ENCODE peak calls at places on chromosomes 12 and 14, in seven cellular contexts. One of them, this sample, is unnamed.

GRCh38 chr12:96720363-96720705 is 186.7 kb upstream of the NEDD1 start:
- DNase-seq in H1: no peak
- DNase-seq in HepG2: no peak
- DNase-seq in GM12878: no peak
- DNase-seq in SK-N-SH: no peak
- DNase-seq in K562: no peak
- DNase-seq in HCT116: no peak
- DNase-seq in this sample: peak; percentile 60

GRCh38 chr12:31272607-31273225 is 53.2 kb downstream of the SINHCAF start:
- DNase-seq in SK-N-SH: no peak
- DNase-seq in HCT116: no peak
- DNase-seq in H1: no peak
- DNase-seq in HepG2: no peak
- DNase-seq in K562: no peak
- DNase-seq in GM12878: no peak
- DNase-seq in this sample: no peak

GRCh38 chr12:7241404-7242005 is 52.0 kb downstream of the PEX5 start:
- DNase-seq in SK-N-SH: no peak
- DNase-seq in HCT116: no peak
- DNase-seq in HepG2: no peak
- DNase-seq in H1: no peak
- DNase-seq in GM12878: no peak
- DNase-seq in K562: peak; percentile 78
- DNase-seq in this sample: no peak

GRCh38 chr12:129304532-129304931 is 451.3 kb downstream of the GLT1D1 start:
- DNase-seq in GM12878: no peak
- DNase-seq in SK-N-SH: no peak
- DNase-seq in HCT116: no peak
- DNase-seq in HepG2: no peak
- DNase-seq in H1: no peak
- DNase-seq in K562: no peak
- DNase-seq in this sample: no peak

GRCh38 chr12:68631177-68631576 is 20.5 kb downstream of the RAP1B start:
- DNase-seq in HCT116: no peak
- DNase-seq in K562: no peak
- DNase-seq in SK-N-SH: no peak
- DNase-seq in HepG2: no peak
- DNase-seq in H1: no peak
- DNase-seq in GM12878: no peak
- DNase-seq in this sample: no peak

GRCh38 chr12:3012786-3013185 is 53.6 kb downstream of the TEAD4 start:
- DNase-seq in SK-N-SH: no peak
- DNase-seq in HepG2: no peak
- DNase-seq in K562: no peak
- DNase-seq in GM12878: no peak
- DNase-seq in HCT116: no peak
- DNase-seq in H1: no peak
- DNase-seq in this sample: no peak

GRCh38 chr14:81710232-81710845 is 176.7 kb upstream of the SEL1L start:
- DNase-seq in HCT116: peak; percentile 16
- DNase-seq in SK-N-SH: peak; percentile 8
- DNase-seq in K562: peak; percentile 28
- DNase-seq in GM12878: peak; percentile 0
- DNase-seq in HepG2: peak; percentile 42
- DNase-seq in H1: no peak
- DNase-seq in this sample: peak; percentile 31

GRCh38 chr14:75561013-75561432 is 17.4 kb upstream of the FLVCR2 start:
- DNase-seq in H1: peak; percentile 88
- DNase-seq in GM12878: no peak
- DNase-seq in K562: peak; percentile 62
- DNase-seq in SK-N-SH: peak; percentile 86
- DNase-seq in HCT116: peak; percentile 63
- DNase-seq in HepG2: peak; percentile 67
- DNase-seq in this sample: peak; percentile 75

GRCh38 chr14:69610859-69611263 is 535 bp upstream of the SUSD6 start:
- DNase-seq in GM12878: no peak
- DNase-seq in H1: no peak
- DNase-seq in HCT116: no peak
- DNase-seq in SK-N-SH: peak; percentile 41
- DNase-seq in HepG2: no peak
- DNase-seq in K562: no peak
- DNase-seq in this sample: no peak

GRCh38 chr12:25553083-25553482 is at the start of gene LMNTD1:
- DNase-seq in GM12878: no peak
- DNase-seq in K562: no peak
- DNase-seq in HCT116: no peak
- DNase-seq in SK-N-SH: no peak
- DNase-seq in HepG2: no peak
- DNase-seq in H1: no peak
- DNase-seq in this sample: no peak

DNA sequence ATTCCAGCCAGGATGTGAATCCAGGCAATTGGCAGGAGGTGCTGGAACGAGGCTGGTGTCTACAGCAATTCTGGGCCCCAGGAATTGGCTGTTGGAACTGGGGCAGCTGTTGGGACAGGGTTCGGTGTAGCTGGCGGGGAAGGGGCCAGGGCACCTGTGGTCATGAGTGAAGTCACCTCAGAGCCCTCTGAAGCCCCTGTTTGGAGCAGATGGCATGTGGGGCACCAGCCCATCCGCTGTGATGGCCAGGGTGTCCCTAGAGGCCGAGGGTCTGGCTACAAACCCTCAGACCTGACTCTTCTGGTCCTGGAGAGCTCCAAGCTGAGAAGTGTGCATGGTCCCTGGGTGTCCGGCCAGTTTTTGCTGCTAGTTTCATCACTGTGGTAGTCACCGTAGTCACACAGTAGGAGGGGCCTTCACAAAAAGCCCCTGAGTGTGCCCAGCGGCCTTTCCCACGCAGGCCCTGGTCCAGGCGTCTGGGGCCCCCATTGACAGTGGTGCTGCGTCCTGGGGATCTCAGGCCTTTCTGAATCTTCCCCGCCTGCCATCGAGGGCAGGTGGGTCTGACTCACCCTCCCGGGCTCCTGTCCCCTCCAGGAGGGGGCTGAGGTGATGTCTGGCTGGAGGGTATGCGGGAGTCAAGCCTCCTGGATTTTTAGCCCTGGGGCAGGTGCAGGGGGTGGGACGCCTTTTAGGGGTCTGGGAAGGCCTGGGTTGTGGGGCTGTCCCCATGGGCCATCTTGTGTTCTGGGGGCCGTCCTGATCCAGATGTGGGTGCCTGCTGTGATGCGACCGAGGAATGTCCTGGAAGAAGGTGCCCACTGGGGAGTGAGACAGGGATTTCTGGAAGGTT is 368.0 kb downstream of the TMEM121 start:
- DNase-seq in H1: no peak
- DNase-seq in HepG2: no peak
- DNase-seq in HCT116: no peak
- DNase-seq in GM12878: no peak
- DNase-seq in K562: no peak
- DNase-seq in SK-N-SH: no peak
- DNase-seq in this sample: no peak
- TF ChIP-seq JUND in H1: no peak
- TF ChIP-seq JUND in HepG2: no peak
- TF ChIP-seq JUND in HCT116: no peak
- TF ChIP-seq JUND in GM12878: no peak
- TF ChIP-seq JUND in K562: no peak
- TF ChIP-seq JUND in SK-N-SH: no peak
- TF ChIP-seq JUND in this sample: no peak

GRCh38 chr12:19946549-19946948 is 421.8 kb upstream of the PDE3A start:
- DNase-seq in HCT116: no peak
- DNase-seq in GM12878: no peak
- DNase-seq in H1: no peak
- DNase-seq in HepG2: no peak
- DNase-seq in K562: no peak
- DNase-seq in SK-N-SH: no peak
- DNase-seq in this sample: no peak
- TF ChIP-seq JUND in HCT116: no peak
- TF ChIP-seq JUND in GM12878: no peak
- TF ChIP-seq JUND in H1: no peak
- TF ChIP-seq JUND in HepG2: no peak
- TF ChIP-seq JUND in K562: no peak
- TF ChIP-seq JUND in SK-N-SH: peak; percentile 86
- TF ChIP-seq JUND in this sample: no peak

DNA sequence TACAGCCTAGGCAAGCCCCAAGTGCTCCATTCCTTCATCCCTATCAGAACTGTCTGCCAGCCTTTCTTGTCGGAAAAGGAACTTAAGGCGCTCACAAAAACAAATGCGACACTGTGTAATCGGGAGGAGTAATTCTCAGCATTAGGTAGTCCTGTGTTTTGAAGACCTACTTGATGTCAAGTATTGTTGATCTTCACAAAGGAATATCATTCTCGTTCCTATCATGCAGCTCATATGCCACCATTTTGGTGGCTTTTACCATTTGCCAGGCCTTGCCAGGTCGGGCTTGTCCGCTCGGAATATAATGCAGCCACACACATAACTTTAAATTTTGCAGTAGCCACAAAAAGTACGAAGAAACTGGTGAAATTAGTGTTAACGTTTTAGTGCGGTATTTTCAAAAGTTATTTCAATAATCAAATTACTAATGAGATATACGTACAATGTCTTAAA is 930 bp upstream of the PPP4R3A start:
- DNase-seq in HCT116: peak; percentile 15
- DNase-seq in K562: peak; percentile 30
- DNase-seq in H1: no peak
- DNase-seq in HepG2: peak; percentile 5
- DNase-seq in SK-N-SH: peak; percentile 40
- DNase-seq in GM12878: no peak
- DNase-seq in this sample: no peak
- TF ChIP-seq JUND in HCT116: no peak
- TF ChIP-seq JUND in K562: no peak
- TF ChIP-seq JUND in H1: no peak
- TF ChIP-seq JUND in HepG2: no peak
- TF ChIP-seq JUND in SK-N-SH: no peak
- TF ChIP-seq JUND in GM12878: no peak
- TF ChIP-seq JUND in this sample: no peak

GRCh38 chr14:36582011-36582873 is at the start of gene NKX2-8:
- DNase-seq in SK-N-SH: peak; percentile 30
- DNase-seq in HepG2: no peak
- DNase-seq in GM12878: no peak
- DNase-seq in HCT116: peak; percentile 21
- DNase-seq in K562: no peak
- DNase-seq in H1: peak; percentile 76
- DNase-seq in this sample: peak; percentile 30
- TF ChIP-seq JUND in SK-N-SH: no peak
- TF ChIP-seq JUND in HepG2: no peak
- TF ChIP-seq JUND in GM12878: no peak
- TF ChIP-seq JUND in HCT116: no peak
- TF ChIP-seq JUND in K562: no peak
- TF ChIP-seq JUND in H1: no peak
- TF ChIP-seq JUND in this sample: no peak

GRCh38 chr14:39265741-39266588 is 32.2 kb downstream of the MIA2 start:
- DNase-seq in HCT116: peak; percentile 72
- DNase-seq in HepG2: no peak
- DNase-seq in SK-N-SH: no peak
- DNase-seq in K562: peak; percentile 44
- DNase-seq in H1: no peak
- DNase-seq in GM12878: no peak
- DNase-seq in this sample: no peak

GRCh38 chr14:39266871-39267591 is 33.3 kb downstream of the MIA2 start:
- DNase-seq in GM12878: no peak
- DNase-seq in HCT116: peak; percentile 85
- DNase-seq in SK-N-SH: peak; percentile 77
- DNase-seq in HepG2: peak; percentile 86
- DNase-seq in H1: peak; percentile 88
- DNase-seq in K562: peak; percentile 81
- DNase-seq in this sample: peak; percentile 94

GRCh38 chr14:39267592-39268112 is 33.9 kb downstream of the MIA2 start:
- DNase-seq in HepG2: peak; percentile 45
- DNase-seq in GM12878: no peak
- DNase-seq in HCT116: peak; percentile 24
- DNase-seq in K562: no peak
- DNase-seq in H1: no peak
- DNase-seq in SK-N-SH: no peak
- DNase-seq in this sample: peak; percentile 64

GRCh38 chr14:39265032-39265431 is 31.3 kb downstream of the MIA2 start:
- DNase-seq in SK-N-SH: no peak
- DNase-seq in H1: no peak
- DNase-seq in HCT116: peak; percentile 41
- DNase-seq in GM12878: no peak
- DNase-seq in K562: peak; percentile 20
- DNase-seq in HepG2: no peak
- DNase-seq in this sample: no peak

GRCh38 chr14:39266589-39266870 is 32.8 kb downstream of the MIA2 start:
- DNase-seq in H1: peak; percentile 76
- DNase-seq in HCT116: no peak
- DNase-seq in GM12878: no peak
- DNase-seq in SK-N-SH: no peak
- DNase-seq in HepG2: peak; percentile 96
- DNase-seq in K562: no peak
- DNase-seq in this sample: peak; percentile 23
- TF ChIP-seq JUND in H1: no peak
- TF ChIP-seq JUND in HCT116: no peak
- TF ChIP-seq JUND in GM12878: no peak
- TF ChIP-seq JUND in SK-N-SH: no peak
- TF ChIP-seq JUND in HepG2: peak; percentile 88
- TF ChIP-seq JUND in K562: no peak
- TF ChIP-seq JUND in this sample: no peak

GRCh38 chr14:90681889-90682429 is 134.3 kb downstream of the TTC7B start:
- DNase-seq in SK-N-SH: no peak
- DNase-seq in K562: no peak
- DNase-seq in H1: no peak
- DNase-seq in HCT116: no peak
- DNase-seq in HepG2: no peak
- DNase-seq in GM12878: no peak
- DNase-seq in this sample: no peak
- TF ChIP-seq JUND in SK-N-SH: no peak
- TF ChIP-seq JUND in K562: no peak
- TF ChIP-seq JUND in H1: no peak
- TF ChIP-seq JUND in HCT116: no peak
- TF ChIP-seq JUND in HepG2: no peak
- TF ChIP-seq JUND in GM12878: no peak
- TF ChIP-seq JUND in this sample: no peak

DNA sequence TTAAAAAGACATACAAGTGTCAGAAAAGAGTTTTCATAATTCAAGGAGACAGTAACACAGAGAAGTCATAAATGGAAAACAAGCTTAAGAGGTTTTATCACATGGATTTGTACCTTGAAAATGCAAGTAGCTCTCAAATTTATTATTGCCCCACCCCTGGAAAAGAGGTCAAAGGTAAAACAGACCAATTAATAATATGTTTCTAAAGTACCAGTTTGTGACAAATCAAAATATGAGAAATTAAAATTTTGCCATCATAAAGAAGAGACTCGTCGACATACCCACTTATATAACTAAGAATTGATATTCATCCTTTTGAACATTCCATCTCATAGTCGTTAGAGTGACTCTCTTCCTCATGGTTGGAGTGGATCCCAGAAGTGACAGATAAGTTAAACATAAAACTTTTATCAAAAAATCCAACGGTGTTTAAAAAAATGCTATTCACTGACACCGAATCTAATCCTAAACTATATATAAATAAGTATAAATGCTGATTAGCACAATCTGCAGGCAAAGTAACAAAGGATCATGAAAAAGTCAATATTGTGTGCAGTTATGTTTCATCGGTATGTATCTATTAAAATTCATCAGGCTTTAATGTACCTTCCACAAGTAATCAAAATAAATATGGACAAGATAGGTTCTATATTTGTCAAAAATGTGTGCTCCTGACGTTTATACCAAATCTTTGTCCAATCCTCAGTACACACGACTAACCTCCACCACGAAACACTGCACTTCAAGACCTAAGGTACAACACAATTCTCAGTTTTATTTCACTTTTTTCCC is 2.3 kb downstream of the CORO1C start:
- DNase-seq in HCT116: no peak
- DNase-seq in HepG2: no peak
- DNase-seq in SK-N-SH: no peak
- DNase-seq in GM12878: no peak
- DNase-seq in K562: no peak
- DNase-seq in H1: no peak
- DNase-seq in this sample: no peak
- TF ChIP-seq JUND in HCT116: no peak
- TF ChIP-seq JUND in HepG2: no peak
- TF ChIP-seq JUND in SK-N-SH: no peak
- TF ChIP-seq JUND in GM12878: no peak
- TF ChIP-seq JUND in K562: no peak
- TF ChIP-seq JUND in H1: no peak
- TF ChIP-seq JUND in this sample: no peak

This sample was measured in T47D.